ENCODE peak calls at places on chromosomes 6 and 20, in ten cellular contexts. X, W, N, M, R, K, A, U, Q and T are unnamed samples.
A peak's percentile ranks its signal among the peaks of the same experiment; 100 is the strongest.

GRCh38 chr6:100549406-100550167 is 84.9 kb upstream of the SIM1 start:
- DNase-seq in M (peak; percentile 88), R (no peak), K (no peak), U (no peak), X (peak; percentile 62), A (no peak), W (no peak), Q (no peak), N (no peak), T (peak; percentile 63)

GRCh38 chr6:53796791-53797190 is 2.0 kb downstream of the LRRC1 start:
- DNase-seq in Q (no peak), R (no peak), X (peak; percentile 59), M (peak; percentile 36), K (no peak), U (no peak), A (no peak), W (no peak), N (no peak), T (no peak)

GRCh38 chr6:40671338-40672050 is 84.3 kb upstream of the LRFN2 start:
- DNase-seq in N (peak; percentile 20), X (no peak), Q (no peak), M (no peak), W (no peak), U (peak; percentile 9), K (no peak), A (no peak), R (no peak), T (no peak)

GRCh38 chr6:48136856-48137255 is 25.9 kb upstream of the PTCHD4 start:
- DNase-seq in M (peak; percentile 66), N (no peak), X (no peak), W (no peak), A (no peak), R (no peak), K (no peak), Q (no peak), U (no peak), T (no peak)

GRCh38 chr6:1424306-1424927 is 35.0 kb downstream of the FOXF2 start:
- DNase-seq in R (peak; percentile 77), M (peak; percentile 43), U (no peak), Q (peak; percentile 20), W (peak; percentile 34), X (no peak), K (peak; percentile 88), A (peak; percentile 75), N (peak; percentile 67), T (peak; percentile 66)

GRCh38 chr6:69894578-69895347 is 28.4 kb downstream of the COL19A1 start:
- DNase-seq in R (peak; percentile 13), Q (no peak), U (no peak), K (no peak), M (peak; percentile 50), X (no peak), N (no peak), W (no peak), A (no peak), T (peak; percentile 83)

GRCh38 chr20:21189761-21190523 is 64.1 kb downstream of the KIZ start:
- DNase-seq in N (no peak), R (peak; percentile 95), W (no peak), X (no peak), Q (no peak), A (no peak), K (peak; percentile 86), U (no peak), M (no peak), T (no peak)

GRCh38 chr6:97097068-97098047 is 172.8 kb downstream of the KLHL32 start:
- DNase-seq in A (no peak), X (no peak), N (no peak), K (no peak), U (no peak), W (no peak), R (no peak), M (no peak), Q (no peak), T (peak; percentile 14)

GRCh38 chr6:109695468-109695867 is 4.4 kb downstream of the FIG4 start:
- DNase-seq in W (no peak), N (no peak), Q (no peak), U (no peak), A (no peak), R (peak; percentile 15), X (no peak), M (no peak), K (peak; percentile 76), T (no peak)

GRCh38 chr6:141634269-141634668 is 498.5 kb upstream of the GJE1 start:
- DNase-seq in A (no peak), M (no peak), Q (no peak), U (no peak), K (no peak), N (no peak), R (no peak), X (no peak), W (no peak), T (no peak)

GRCh38 chr6:168678588-168678987 is 237.6 kb downstream of the SMOC2 start:
- DNase-seq in M (no peak), K (no peak), Q (no peak), R (no peak), N (no peak), W (no peak), A (no peak), X (peak; percentile 79), U (no peak), T (no peak)

GRCh38 chr20:56222945-56223344 is 25.6 kb upstream of the MC3R start:
- DNase-seq in A (no peak), M (no peak), W (no peak), U (no peak), N (no peak), R (no peak), X (no peak), K (no peak), Q (no peak), T (no peak)

GRCh38 chr6:163536770-163537169 is 122.3 kb downstream of the QKI start:
- DNase-seq in M (peak; percentile 47), K (no peak), R (no peak), W (no peak), Q (no peak), A (no peak), N (no peak), U (no peak), X (no peak), T (peak; percentile 41)

GRCh38 chr20:34579191-34579661 is 20.7 kb downstream of the MAP1LC3A start:
- DNase-seq in M (peak; percentile 78), Q (peak; percentile 61), K (no peak), U (no peak), N (peak; percentile 29), R (no peak), X (peak; percentile 61), A (no peak), W (no peak), T (no peak)

GRCh38 chr20:3995067-3995748 is 20.1 kb downstream of the RNF24 start:
- DNase-seq in Q (no peak), A (no peak), R (no peak), K (peak; percentile 49), X (peak; percentile 75), W (no peak), U (no peak), M (peak; percentile 79), N (no peak), T (peak; percentile 40)

GRCh38 chr6:167893416-167893815 is 66.7 kb downstream of the AFDN start:
- DNase-seq in Q (no peak), N (no peak), W (no peak), K (peak; percentile 75), R (no peak), A (no peak), M (peak; percentile 63), X (peak; percentile 43), U (no peak), T (no peak)

GRCh38 chr6:116531675-116532570 is 13.6 kb downstream of the TRAPPC3L start:
- DNase-seq in X (peak; percentile 54), K (peak; percentile 90), U (peak; percentile 25), Q (peak; percentile 26), W (peak; percentile 56), N (peak; percentile 69), M (peak; percentile 62), R (peak; percentile 77), A (no peak), T (peak; percentile 74)

GRCh38 chr20:41005361-41005729 is 23.3 kb upstream of the TOP1 start:
- DNase-seq in K (no peak), A (peak; percentile 97), W (no peak), U (peak; percentile 63), M (peak; percentile 95), R (no peak), N (peak; percentile 86), Q (peak; percentile 86), X (peak; percentile 92), T (no peak)

GRCh38 chr20:9514461-9515210 is at the start of gene LAMP5:
- DNase-seq in Q (no peak), K (peak; percentile 92), W (peak; percentile 82), M (peak; percentile 47), X (no peak), R (peak; percentile 94), A (no peak), U (no peak), N (peak; percentile 42), T (peak; percentile 89)

GRCh38 chr20:54148947-54149764 is 24.6 kb downstream of the CYP24A1 start:
- DNase-seq in K (no peak), A (no peak), R (no peak), U (no peak), N (peak; percentile 18), W (no peak), Q (no peak), M (no peak), X (peak; percentile 100), T (peak; percentile 7)

GRCh38 chr20:24066075-24066700 is 77.6 kb upstream of the GGTLC1 start:
- DNase-seq in M (no peak), W (no peak), Q (no peak), U (no peak), A (no peak), X (no peak), R (no peak), K (no peak), N (no peak), T (no peak)

GRCh38 chr6:150143521-150144293 is 863 bp downstream of the PPP1R14C start:
- DNase-seq in N (peak; percentile 13), M (no peak), K (peak; percentile 42), W (no peak), U (no peak), Q (peak; percentile 33), R (peak; percentile 60), A (no peak), X (no peak), T (no peak)
- H3K4me1 ChIP-seq in N (peaks cover 22% of the 10 kb centered on the region), M (no peaks in the 10 kb centered on the region), K (no peaks in the 10 kb centered on the region), W (no peaks in the 10 kb centered on the region), U (peaks cover 6% of the 10 kb centered on the region), Q (peaks cover 43% of the 10 kb centered on the region), R (peaks cover 4% of the 10 kb centered on the region), A (peaks cover 20% of the 10 kb centered on the region), X (peaks cover 68% of the 10 kb centered on the region), T (peaks cover 23% of the 10 kb centered on the region)

GRCh38 chr6:7675353-7675945 is 50.5 kb upstream of the BMP6 start:
- DNase-seq in K (no peak), N (no peak), W (no peak), Q (no peak), M (no peak), X (no peak), R (no peak), A (no peak), U (no peak), T (no peak)
- H3K4me1 ChIP-seq in K (peaks cover 4% of the 10 kb centered on the region), N (no peaks in the 10 kb centered on the region), W (no peaks in the 10 kb centered on the region), Q (peaks cover 19% of the 10 kb centered on the region), M (peaks cover 2% of the 10 kb centered on the region), X (peaks cover 11% of the 10 kb centered on the region), R (no peaks in the 10 kb centered on the region), A (no peaks in the 10 kb centered on the region), U (peaks cover 2% of the 10 kb centered on the region), T (no peaks in the 10 kb centered on the region)

GRCh38 chr6:3343089-3343901 is 84.5 kb downstream of the PSMG4 start:
- DNase-seq in X (no peak), W (no peak), R (no peak), U (no peak), N (no peak), K (no peak), M (no peak), A (no peak), Q (no peak), T (no peak)
- H3K4me1 ChIP-seq in X (peaks cover under 1% of the 10 kb centered on the region), W (no peaks in the 10 kb centered on the region), R (peaks cover 66% of the 10 kb centered on the region), U (no peaks in the 10 kb centered on the region), N (peaks cover 47% of the 10 kb centered on the region), K (no peaks in the 10 kb centered on the region), M (no peaks in the 10 kb centered on the region), A (peaks cover 20% of the 10 kb centered on the region), Q (peaks cover 17% of the 10 kb centered on the region), T (peaks cover 72% of the 10 kb centered on the region)

GRCh38 chr6:132132420-132132819 is 181.2 kb upstream of the CCN2 start:
- DNase-seq in W (no peak), K (no peak), U (no peak), X (peak; percentile 15), N (no peak), R (peak; percentile 11), M (peak; percentile 84), Q (no peak), A (no peak), T (peak; percentile 77)
- H3K4me1 ChIP-seq in W (no peaks in the 10 kb centered on the region), K (no peaks in the 10 kb centered on the region), U (peaks cover 7% of the 10 kb centered on the region), X (peaks cover 11% of the 10 kb centered on the region), N (peaks cover 16% of the 10 kb centered on the region), R (peaks cover 11% of the 10 kb centered on the region), M (peaks cover 24% of the 10 kb centered on the region), Q (peaks cover 45% of the 10 kb centered on the region), A (peaks cover 36% of the 10 kb centered on the region), T (peaks cover 9% of the 10 kb centered on the region)